ENCODE peak calls at places on chromosomes 13 and 19, in five cellular contexts. K is GM18507, J is heart right ventricle, U is cardiac fibroblast, T is Daoy. E is an unnamed sample.

GRCh38 chr13:113863511-113864302 is at the start of gene GAS6:
- DNase-seq in K (no peak), J (peak; percentile 83), U (peak; percentile 35), T (peak; percentile 50), E (no peak)

GRCh38 chr19:50516456-50516855 is 2.7 kb upstream of the ASPDH start:
- DNase-seq in K (no peak), J (no peak), U (no peak), T (no peak), E (no peak)

GRCh38 chr19:23070353-23070781 is 46.5 kb upstream of the ZNF730 start:
- DNase-seq in K (no peak), J (peak; percentile 33), U (peak; percentile 36), T (peak; percentile 34), E (no peak)

GRCh38 chr13:41547253-41548000 is 90.1 kb downstream of the RGCC start:
- DNase-seq in K (no peak), J (peak; percentile 64), U (no peak), T (no peak), E (no peak)

GRCh38 chr13:81051873-81052272 is 710.9 kb upstream of the SPRY2 start:
- DNase-seq in K (no peak), J (no peak), U (peak; percentile 17), T (no peak), E (no peak)

GRCh38 chr13:112175162-112176075 is 108.5 kb downstream of the SOX1 start:
- DNase-seq in K (no peak), J (no peak), U (no peak), T (no peak), E (no peak)

GRCh38 chr19:11921852-11922495 is 2.9 kb upstream of the ZNF700 start:
- DNase-seq in K (no peak), J (no peak), U (peak; percentile 59), T (no peak), E (no peak)

GRCh38 chr19:19338082-19338481 is 17.5 kb downstream of the MAU2 start:
- DNase-seq in K (no peak), J (no peak), U (peak; percentile 33), T (peak; percentile 85), E (peak; percentile 45)